ENCODE peak calls at places on chromosomes 11 and 22, in five cellular contexts. One of them, this sample, is unnamed.

GRCh38 chr11:1730230-1730629 is 20.2 kb downstream of the IFITM10 start:
- DNase-seq in mesenchymal stem cell: no peak
- DNase-seq in HL-60: no peak
- DNase-seq in thoracic aorta: no peak
- DNase-seq in tibial nerve: no peak
- DNase-seq in this sample: no peak

GRCh38 chr11:65132238-65132987 is 1.9 kb downstream of the SYVN1 start:
- DNase-seq in tibial nerve: no peak
- DNase-seq in thoracic aorta: no peak
- DNase-seq in mesenchymal stem cell: no peak
- DNase-seq in HL-60: no peak
- DNase-seq in this sample: no peak

GRCh38 chr11:118176400-118177134 is at the start of gene SCN2B:
- DNase-seq in HL-60: no peak
- DNase-seq in thoracic aorta: no peak
- DNase-seq in mesenchymal stem cell: no peak
- DNase-seq in tibial nerve: no peak
- DNase-seq in this sample: no peak

GRCh38 chr11:2136209-2136951 is 2.8 kb downstream of the IGF2 start:
- DNase-seq in mesenchymal stem cell: no peak
- DNase-seq in tibial nerve: no peak
- DNase-seq in thoracic aorta: no peak
- DNase-seq in HL-60: no peak
- DNase-seq in this sample: no peak

GRCh38 chr11:4480577-4481539 is 1.6 kb upstream of the OR52K1 start:
- DNase-seq in HL-60: peak
- DNase-seq in tibial nerve: no peak
- DNase-seq in thoracic aorta: no peak
- DNase-seq in mesenchymal stem cell: no peak
- DNase-seq in this sample: no peak

GRCh38 chr11:11020747-11021149 is 162.9 kb upstream of the ZBED5 start:
- DNase-seq in HL-60: no peak
- DNase-seq in thoracic aorta: no peak
- DNase-seq in mesenchymal stem cell: no peak
- DNase-seq in tibial nerve: no peak
- DNase-seq in this sample: no peak

GRCh38 chr22:41132555-41132954 is 40.2 kb downstream of the EP300 start:
- DNase-seq in tibial nerve: no peak
- DNase-seq in HL-60: no peak
- DNase-seq in mesenchymal stem cell: no peak
- DNase-seq in thoracic aorta: no peak
- DNase-seq in this sample: no peak

GRCh38 chr11:18936002-18936673 is 3.1 kb downstream of the MRGPRX1 start:
- DNase-seq in mesenchymal stem cell: no peak
- DNase-seq in thoracic aorta: no peak
- DNase-seq in tibial nerve: no peak
- DNase-seq in HL-60: no peak
- DNase-seq in this sample: no peak

GRCh38 chr11:3086114-3086513 is 28.9 kb upstream of the CARS1 start:
- DNase-seq in mesenchymal stem cell: no peak
- DNase-seq in thoracic aorta: no peak
- DNase-seq in HL-60: no peak
- DNase-seq in tibial nerve: no peak
- DNase-seq in this sample: no peak

GRCh38 chr11:75272821-75273301 is 32.3 kb downstream of the TPBGL start:
- DNase-seq in tibial nerve: no peak
- DNase-seq in thoracic aorta: no peak
- DNase-seq in mesenchymal stem cell: no peak
- DNase-seq in HL-60: no peak
- DNase-seq in this sample: no peak

GRCh38 chr11:75272391-75272790 is 31.8 kb downstream of the TPBGL start:
- DNase-seq in HL-60: no peak
- DNase-seq in mesenchymal stem cell: no peak
- DNase-seq in thoracic aorta: no peak
- DNase-seq in tibial nerve: no peak
- DNase-seq in this sample: no peak

GRCh38 chr11:75273331-75273988 is 32.9 kb downstream of the TPBGL start:
- DNase-seq in mesenchymal stem cell: no peak
- DNase-seq in HL-60: no peak
- DNase-seq in tibial nerve: no peak
- DNase-seq in thoracic aorta: no peak
- DNase-seq in this sample: no peak

GRCh38 chr11:75275581-75275980 is 35.0 kb downstream of the TPBGL start:
- DNase-seq in thoracic aorta: no peak
- DNase-seq in HL-60: peak
- DNase-seq in tibial nerve: no peak
- DNase-seq in mesenchymal stem cell: peak
- DNase-seq in this sample: no peak

GRCh38 chr11:75273989-75274391 is 33.4 kb downstream of the TPBGL start:
- DNase-seq in tibial nerve: no peak
- DNase-seq in HL-60: no peak
- DNase-seq in mesenchymal stem cell: no peak
- DNase-seq in thoracic aorta: no peak
- DNase-seq in this sample: no peak
- H3K27ac ChIP-seq in tibial nerve: no peak
- H3K27ac ChIP-seq in HL-60: no peak
- H3K27ac ChIP-seq in mesenchymal stem cell: no peak
- H3K27ac ChIP-seq in thoracic aorta: no peak
- H3K27ac ChIP-seq in this sample: no peak

GRCh38 chr22:38017939-38018885 is 33.9 kb upstream of the SOX10 start:
- DNase-seq in HL-60: no peak
- DNase-seq in mesenchymal stem cell: no peak
- DNase-seq in tibial nerve: no peak
- DNase-seq in thoracic aorta: no peak
- DNase-seq in this sample: no peak
- H3K27ac ChIP-seq in HL-60: no peak
- H3K27ac ChIP-seq in mesenchymal stem cell: no peak
- H3K27ac ChIP-seq in tibial nerve: peak
- H3K27ac ChIP-seq in thoracic aorta: no peak
- H3K27ac ChIP-seq in this sample: peak

GRCh38 chr22:17858033-17858432 is 83.8 kb upstream of the BID start:
- DNase-seq in tibial nerve: no peak
- DNase-seq in HL-60: no peak
- DNase-seq in mesenchymal stem cell: no peak
- DNase-seq in thoracic aorta: no peak
- DNase-seq in this sample: no peak
- H3K27ac ChIP-seq in tibial nerve: no peak
- H3K27ac ChIP-seq in HL-60: no peak
- H3K27ac ChIP-seq in mesenchymal stem cell: no peak
- H3K27ac ChIP-seq in thoracic aorta: no peak
- H3K27ac ChIP-seq in this sample: no peak

DNA sequence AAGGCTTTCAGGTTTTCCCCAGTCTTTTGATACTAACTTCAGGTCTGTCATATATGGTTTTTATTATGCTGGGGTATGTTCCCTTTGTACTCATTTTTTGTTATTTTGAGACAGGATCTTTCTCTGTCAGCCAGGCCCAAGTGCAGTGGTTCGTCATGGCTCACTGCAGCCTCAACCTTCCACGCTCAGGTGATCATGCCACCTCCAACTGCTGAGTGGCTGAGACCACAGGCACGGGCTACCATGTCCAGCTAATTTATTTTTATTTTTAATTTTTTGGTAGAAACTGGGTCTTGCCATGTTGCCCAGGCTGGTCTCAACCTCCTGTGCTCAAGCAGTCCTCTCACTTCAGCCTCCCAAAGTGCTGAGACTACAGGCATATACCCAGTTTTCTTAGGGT is 50.6 kb upstream of the PDGFD start:
- DNase-seq in thoracic aorta: no peak
- DNase-seq in mesenchymal stem cell: no peak
- DNase-seq in tibial nerve: no peak
- DNase-seq in HL-60: no peak
- DNase-seq in this sample: no peak
- H3K27ac ChIP-seq in thoracic aorta: no peak
- H3K27ac ChIP-seq in mesenchymal stem cell: no peak
- H3K27ac ChIP-seq in tibial nerve: no peak
- H3K27ac ChIP-seq in HL-60: no peak
- H3K27ac ChIP-seq in this sample: no peak

This sample was measured in caudate nucleus.